ENCODE peak calls at places on chromosome 17, in seven cellular contexts. One of them, this sample, is unnamed.

GRCh38 chr17:17315142-17315821 is 12.1 kb downstream of the NT5M start:
- DNase-seq in naive thymus-derived CD4-positive, alpha-beta T cell: no peak
- DNase-seq in thoracic aorta: no peak
- DNase-seq in GM23338: no peak
- DNase-seq in tibial artery: no peak
- DNase-seq in AG10803: no peak
- DNase-seq in epithelial cell of esophagus: no peak
- DNase-seq in this sample: peak; percentile 71

GRCh38 chr17:54836723-54837462 is 63.8 kb upstream of the TOM1L1 start:
- DNase-seq in tibial artery: no peak
- DNase-seq in thoracic aorta: no peak
- DNase-seq in AG10803: no peak
- DNase-seq in GM23338: no peak
- DNase-seq in epithelial cell of esophagus: no peak
- DNase-seq in naive thymus-derived CD4-positive, alpha-beta T cell: no peak
- DNase-seq in this sample: no peak

GRCh38 chr17:67055811-67056745 is 11.7 kb downstream of the CACNG1 start:
- DNase-seq in GM23338: no peak
- DNase-seq in tibial artery: no peak
- DNase-seq in epithelial cell of esophagus: no peak
- DNase-seq in thoracic aorta: no peak
- DNase-seq in naive thymus-derived CD4-positive, alpha-beta T cell: no peak
- DNase-seq in AG10803: no peak
- DNase-seq in this sample: peak; percentile 49

GRCh38 chr17:58281511-58282011 is 826 bp upstream of the MPO start:
- DNase-seq in epithelial cell of esophagus: no peak
- DNase-seq in tibial artery: peak; percentile 13
- DNase-seq in naive thymus-derived CD4-positive, alpha-beta T cell: no peak
- DNase-seq in AG10803: no peak
- DNase-seq in GM23338: peak; percentile 19
- DNase-seq in thoracic aorta: no peak
- DNase-seq in this sample: no peak

GRCh38 chr17:59423903-59424302 is 92.4 kb downstream of the YPEL2 start:
- DNase-seq in GM23338: no peak
- DNase-seq in tibial artery: no peak
- DNase-seq in naive thymus-derived CD4-positive, alpha-beta T cell: no peak
- DNase-seq in AG10803: no peak
- DNase-seq in epithelial cell of esophagus: no peak
- DNase-seq in thoracic aorta: no peak
- DNase-seq in this sample: no peak

GRCh38 chr17:33056392-33057146 is 64.9 kb downstream of the SPACA3 start:
- DNase-seq in naive thymus-derived CD4-positive, alpha-beta T cell: no peak
- DNase-seq in epithelial cell of esophagus: no peak
- DNase-seq in GM23338: no peak
- DNase-seq in AG10803: no peak
- DNase-seq in thoracic aorta: no peak
- DNase-seq in tibial artery: no peak
- DNase-seq in this sample: no peak

GRCh38 chr17:17093764-17094163 is 51.5 kb downstream of the MPRIP start:
- DNase-seq in GM23338: no peak
- DNase-seq in thoracic aorta: no peak
- DNase-seq in AG10803: no peak
- DNase-seq in tibial artery: no peak
- DNase-seq in epithelial cell of esophagus: no peak
- DNase-seq in naive thymus-derived CD4-positive, alpha-beta T cell: no peak
- DNase-seq in this sample: no peak

GRCh38 chr17:14014647-14015046 is 54.7 kb upstream of the COX10 start:
- DNase-seq in tibial artery: no peak
- DNase-seq in AG10803: peak; percentile 13
- DNase-seq in naive thymus-derived CD4-positive, alpha-beta T cell: no peak
- DNase-seq in epithelial cell of esophagus: no peak
- DNase-seq in GM23338: no peak
- DNase-seq in thoracic aorta: no peak
- DNase-seq in this sample: no peak

GRCh38 chr17:18319604-18320256 is 4.6 kb downstream of the SMCR8 start:
- DNase-seq in epithelial cell of esophagus: peak; percentile 67
- DNase-seq in tibial artery: no peak
- DNase-seq in naive thymus-derived CD4-positive, alpha-beta T cell: no peak
- DNase-seq in thoracic aorta: no peak
- DNase-seq in AG10803: peak; percentile 77
- DNase-seq in GM23338: peak; percentile 78
- DNase-seq in this sample: no peak

GRCh38 chr17:15934866-15935265 is 10.1 kb upstream of the ADORA2B start:
- DNase-seq in tibial artery: no peak
- DNase-seq in naive thymus-derived CD4-positive, alpha-beta T cell: no peak
- DNase-seq in thoracic aorta: no peak
- DNase-seq in AG10803: no peak
- DNase-seq in epithelial cell of esophagus: no peak
- DNase-seq in GM23338: no peak
- DNase-seq in this sample: no peak

GRCh38 chr17:40345161-40346034 is 19.1 kb downstream of the GJD3 start:
- DNase-seq in naive thymus-derived CD4-positive, alpha-beta T cell: peak; percentile 38
- DNase-seq in GM23338: peak; percentile 97
- DNase-seq in epithelial cell of esophagus: peak; percentile 58
- DNase-seq in AG10803: peak; percentile 66
- DNase-seq in thoracic aorta: no peak
- DNase-seq in tibial artery: peak; percentile 60
- DNase-seq in this sample: peak; percentile 94

GRCh38 chr17:56475121-56475520 is 118.4 kb upstream of the NOG start:
- DNase-seq in GM23338: no peak
- DNase-seq in AG10803: no peak
- DNase-seq in epithelial cell of esophagus: no peak
- DNase-seq in thoracic aorta: no peak
- DNase-seq in tibial artery: no peak
- DNase-seq in naive thymus-derived CD4-positive, alpha-beta T cell: no peak
- DNase-seq in this sample: no peak

GRCh38 chr17:27457731-27458523 is 1.7 kb downstream of the KSR1 start:
- DNase-seq in tibial artery: no peak
- DNase-seq in thoracic aorta: no peak
- DNase-seq in GM23338: peak; percentile 45
- DNase-seq in AG10803: peak; percentile 50
- DNase-seq in naive thymus-derived CD4-positive, alpha-beta T cell: no peak
- DNase-seq in epithelial cell of esophagus: no peak
- DNase-seq in this sample: no peak

GRCh38 chr17:78722101-78722761 is 59.8 kb downstream of the CYTH1 start:
- DNase-seq in tibial artery: peak; percentile 46
- DNase-seq in epithelial cell of esophagus: no peak
- DNase-seq in AG10803: peak; percentile 16
- DNase-seq in naive thymus-derived CD4-positive, alpha-beta T cell: peak; percentile 45
- DNase-seq in thoracic aorta: no peak
- DNase-seq in GM23338: peak; percentile 25
- DNase-seq in this sample: no peak

GRCh38 chr17:11682646-11683045 is 84.4 kb downstream of the DNAH9 start:
- DNase-seq in AG10803: no peak
- DNase-seq in thoracic aorta: no peak
- DNase-seq in epithelial cell of esophagus: no peak
- DNase-seq in naive thymus-derived CD4-positive, alpha-beta T cell: no peak
- DNase-seq in tibial artery: no peak
- DNase-seq in GM23338: no peak
- DNase-seq in this sample: peak; percentile 33

GRCh38 chr17:75695141-75695829 is 26.0 kb upstream of the ITGB4 start:
- DNase-seq in tibial artery: no peak
- DNase-seq in GM23338: no peak
- DNase-seq in epithelial cell of esophagus: peak; percentile 94
- DNase-seq in thoracic aorta: no peak
- DNase-seq in AG10803: peak; percentile 81
- DNase-seq in naive thymus-derived CD4-positive, alpha-beta T cell: no peak
- DNase-seq in this sample: no peak

GRCh38 chr17:61551255-61551742 is 39.7 kb downstream of the NACA2 start:
- DNase-seq in GM23338: peak; percentile 61
- DNase-seq in naive thymus-derived CD4-positive, alpha-beta T cell: no peak
- DNase-seq in AG10803: peak; percentile 47
- DNase-seq in epithelial cell of esophagus: peak; percentile 45
- DNase-seq in tibial artery: no peak
- DNase-seq in thoracic aorta: no peak
- DNase-seq in this sample: no peak

GRCh38 chr17:17382901-17383300 is 79.7 kb downstream of the NT5M start:
- DNase-seq in GM23338: no peak
- DNase-seq in tibial artery: no peak
- DNase-seq in naive thymus-derived CD4-positive, alpha-beta T cell: no peak
- DNase-seq in epithelial cell of esophagus: no peak
- DNase-seq in thoracic aorta: no peak
- DNase-seq in AG10803: peak; percentile 23
- DNase-seq in this sample: no peak

GRCh38 chr17:78923660-78924453 is 1.3 kb downstream of the TIMP2 start:
- DNase-seq in AG10803: no peak
- DNase-seq in naive thymus-derived CD4-positive, alpha-beta T cell: peak; percentile 54
- DNase-seq in thoracic aorta: no peak
- DNase-seq in epithelial cell of esophagus: peak; percentile 72
- DNase-seq in GM23338: peak; percentile 76
- DNase-seq in tibial artery: peak; percentile 68
- DNase-seq in this sample: peak; percentile 76

GRCh38 chr17:70961341-70961740 is 792.0 kb downstream of the KCNJ2 start:
- DNase-seq in epithelial cell of esophagus: no peak
- DNase-seq in GM23338: no peak
- DNase-seq in thoracic aorta: no peak
- DNase-seq in naive thymus-derived CD4-positive, alpha-beta T cell: no peak
- DNase-seq in AG10803: no peak
- DNase-seq in tibial artery: no peak
- DNase-seq in this sample: no peak

GRCh38 chr17:43010667-43011308 is 4.2 kb downstream of the IFI35 start:
- DNase-seq in GM23338: no peak
- DNase-seq in epithelial cell of esophagus: no peak
- DNase-seq in AG10803: no peak
- DNase-seq in tibial artery: no peak
- DNase-seq in naive thymus-derived CD4-positive, alpha-beta T cell: no peak
- DNase-seq in thoracic aorta: no peak
- DNase-seq in this sample: no peak

GRCh38 chr17:75996665-75997590 is 3.7 kb upstream of the CDK3 start:
- DNase-seq in naive thymus-derived CD4-positive, alpha-beta T cell: no peak
- DNase-seq in thoracic aorta: no peak
- DNase-seq in tibial artery: peak; percentile 63
- DNase-seq in epithelial cell of esophagus: peak; percentile 96
- DNase-seq in GM23338: no peak
- DNase-seq in AG10803: peak; percentile 63
- DNase-seq in this sample: peak; percentile 65

GRCh38 chr17:77210946-77211541 is 70.3 kb downstream of the SEC14L1 start:
- DNase-seq in tibial artery: no peak
- DNase-seq in epithelial cell of esophagus: no peak
- DNase-seq in AG10803: no peak
- DNase-seq in naive thymus-derived CD4-positive, alpha-beta T cell: no peak
- DNase-seq in GM23338: no peak
- DNase-seq in thoracic aorta: no peak
- DNase-seq in this sample: no peak

GRCh38 chr17:49257296-49257695 is 26.7 kb upstream of the PHOSPHO1 start:
- DNase-seq in GM23338: no peak
- DNase-seq in tibial artery: no peak
- DNase-seq in naive thymus-derived CD4-positive, alpha-beta T cell: no peak
- DNase-seq in epithelial cell of esophagus: no peak
- DNase-seq in thoracic aorta: no peak
- DNase-seq in AG10803: no peak
- DNase-seq in this sample: no peak

GRCh38 chr17:49266233-49266632 is 35.6 kb upstream of the PHOSPHO1 start:
- DNase-seq in AG10803: no peak
- DNase-seq in epithelial cell of esophagus: peak; percentile 90
- DNase-seq in thoracic aorta: no peak
- DNase-seq in naive thymus-derived CD4-positive, alpha-beta T cell: no peak
- DNase-seq in GM23338: no peak
- DNase-seq in tibial artery: no peak
- DNase-seq in this sample: no peak

GRCh38 chr17:49259663-49260010 is 29.1 kb upstream of the PHOSPHO1 start:
- DNase-seq in epithelial cell of esophagus: no peak
- DNase-seq in GM23338: no peak
- DNase-seq in naive thymus-derived CD4-positive, alpha-beta T cell: no peak
- DNase-seq in thoracic aorta: no peak
- DNase-seq in AG10803: no peak
- DNase-seq in tibial artery: no peak
- DNase-seq in this sample: no peak

GRCh38 chr17:49260011-49260921 is 29.7 kb upstream of the PHOSPHO1 start:
- DNase-seq in epithelial cell of esophagus: peak; percentile 83
- DNase-seq in GM23338: peak; percentile 70
- DNase-seq in naive thymus-derived CD4-positive, alpha-beta T cell: peak; percentile 17
- DNase-seq in tibial artery: peak; percentile 71
- DNase-seq in thoracic aorta: peak; percentile 37
- DNase-seq in AG10803: peak; percentile 90
- DNase-seq in this sample: peak; percentile 89

GRCh38 chr17:49260922-49261291 is 30.3 kb upstream of the PHOSPHO1 start:
- DNase-seq in AG10803: no peak
- DNase-seq in naive thymus-derived CD4-positive, alpha-beta T cell: no peak
- DNase-seq in GM23338: no peak
- DNase-seq in epithelial cell of esophagus: no peak
- DNase-seq in thoracic aorta: no peak
- DNase-seq in tibial artery: no peak
- DNase-seq in this sample: no peak
- H3K4me3 ChIP-seq in AG10803: peak overlapping the region; percentile 58
- H3K4me3 ChIP-seq in naive thymus-derived CD4-positive, alpha-beta T cell: peak overlapping the region; percentile 55
- H3K4me3 ChIP-seq in GM23338: peak overlapping the region; percentile 72
- H3K4me3 ChIP-seq in epithelial cell of esophagus: no peak overlapping the region
- H3K4me3 ChIP-seq in thoracic aorta: peak overlapping the region; percentile 75
- H3K4me3 ChIP-seq in tibial artery: peak overlapping the region; percentile 56
- H3K4me3 ChIP-seq in this sample: no peak overlapping the region

GRCh38 chr17:1006054-1006453 is 9.1 kb downstream of the TIMM22 start:
- DNase-seq in tibial artery: no peak
- DNase-seq in naive thymus-derived CD4-positive, alpha-beta T cell: no peak
- DNase-seq in AG10803: no peak
- DNase-seq in GM23338: no peak
- DNase-seq in thoracic aorta: no peak
- DNase-seq in epithelial cell of esophagus: peak; percentile 45
- DNase-seq in this sample: no peak
- H3K4me3 ChIP-seq in tibial artery: peak overlapping the region; percentile 23
- H3K4me3 ChIP-seq in naive thymus-derived CD4-positive, alpha-beta T cell: no peak overlapping the region
- H3K4me3 ChIP-seq in AG10803: no peak overlapping the region
- H3K4me3 ChIP-seq in GM23338: no peak overlapping the region
- H3K4me3 ChIP-seq in thoracic aorta: peak overlapping the region; percentile 39
- H3K4me3 ChIP-seq in epithelial cell of esophagus: no peak overlapping the region
- H3K4me3 ChIP-seq in this sample: no peak overlapping the region

GRCh38 chr17:7563115-7563869 is 1.6 kb downstream of the SENP3 start:
- DNase-seq in naive thymus-derived CD4-positive, alpha-beta T cell: no peak
- DNase-seq in tibial artery: no peak
- DNase-seq in AG10803: no peak
- DNase-seq in epithelial cell of esophagus: no peak
- DNase-seq in GM23338: peak; percentile 29
- DNase-seq in thoracic aorta: no peak
- DNase-seq in this sample: no peak
- H3K4me3 ChIP-seq in naive thymus-derived CD4-positive, alpha-beta T cell: no peak overlapping the region
- H3K4me3 ChIP-seq in tibial artery: no peak overlapping the region
- H3K4me3 ChIP-seq in AG10803: peak overlapping the region; percentile 77
- H3K4me3 ChIP-seq in epithelial cell of esophagus: peak overlapping the region; percentile 78
- H3K4me3 ChIP-seq in GM23338: peak overlapping the region; percentile 96
- H3K4me3 ChIP-seq in thoracic aorta: peak overlapping the region; percentile 97
- H3K4me3 ChIP-seq in this sample: no peak overlapping the region

DNA sequence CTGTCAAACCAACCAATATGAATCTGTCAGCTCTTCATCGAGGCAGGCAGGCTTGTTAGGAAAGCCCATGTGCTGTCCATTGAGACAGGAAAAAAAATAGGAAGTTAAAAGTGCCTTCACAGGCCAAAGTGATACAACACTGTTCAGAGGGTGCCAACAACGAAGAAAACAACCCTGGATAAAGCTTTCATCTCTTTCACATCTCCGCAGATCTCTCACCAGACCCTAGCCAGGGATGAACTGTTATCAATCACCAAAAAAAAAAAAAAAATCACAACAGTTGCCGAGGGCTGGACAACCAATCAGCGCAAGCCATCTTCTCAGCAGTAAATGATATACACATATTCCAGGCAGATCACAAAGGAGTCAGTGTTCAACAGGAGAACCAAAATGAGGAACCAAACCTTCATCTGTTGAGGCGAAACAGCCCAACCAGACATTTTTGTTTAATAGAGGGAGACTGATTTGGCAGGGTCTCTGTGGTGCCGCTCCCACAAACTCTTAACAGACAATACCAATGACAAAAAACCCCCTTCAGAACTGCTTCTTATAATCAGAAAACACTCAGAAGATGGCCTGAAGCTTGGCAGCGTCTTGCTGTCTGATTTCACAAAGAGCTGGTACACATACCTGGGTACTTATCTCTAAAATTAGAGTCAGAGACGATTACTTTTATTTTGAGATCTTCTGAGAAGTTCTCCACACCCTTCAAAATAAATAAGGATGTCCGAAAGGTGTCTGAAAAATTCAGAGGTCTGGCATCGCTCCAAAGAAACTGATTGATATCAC is 1.9 kb downstream of the MAP3K14 start:
- DNase-seq in naive thymus-derived CD4-positive, alpha-beta T cell: no peak
- DNase-seq in AG10803: no peak
- DNase-seq in thoracic aorta: no peak
- DNase-seq in epithelial cell of esophagus: no peak
- DNase-seq in GM23338: no peak
- DNase-seq in tibial artery: no peak
- DNase-seq in this sample: no peak
- H3K4me3 ChIP-seq in naive thymus-derived CD4-positive, alpha-beta T cell: peak overlapping the region; percentile 67
- H3K4me3 ChIP-seq in AG10803: peak overlapping the region; percentile 90
- H3K4me3 ChIP-seq in thoracic aorta: peak overlapping the region; percentile 78
- H3K4me3 ChIP-seq in epithelial cell of esophagus: peak overlapping the region; percentile 50
- H3K4me3 ChIP-seq in GM23338: peak overlapping the region; percentile 93
- H3K4me3 ChIP-seq in tibial artery: no peak overlapping the region
- H3K4me3 ChIP-seq in this sample: no peak overlapping the region